ENCODE peak calls at places on chromosomes 7 and 10, in nine cellular contexts. One of them, this sample, is unnamed. For H3K36me3, the result is how much of the 10 kb centered on the place peaks cover.

GRCh38 chr10:99467236-99467999 is 37.0 kb upstream of the GOT1 start:
- DNase-seq in cardiac muscle cell: no peak
- DNase-seq in bronchial epithelial cell: peak
- DNase-seq in kidney epithelial cell: no peak
- DNase-seq in brain microvascular endothelial cell: no peak
- DNase-seq in CD8-positive, alpha-beta T cell: no peak
- DNase-seq in gastrocnemius medialis: no peak
- DNase-seq in GM23338: no peak
- DNase-seq in transverse colon: no peak
- DNase-seq in this sample: no peak

GRCh38 chr7:140639366-140640053 is 1.1 kb downstream of the DENND2A start:
- DNase-seq in bronchial epithelial cell: no peak
- DNase-seq in kidney epithelial cell: no peak
- DNase-seq in cardiac muscle cell: no peak
- DNase-seq in GM23338: peak
- DNase-seq in brain microvascular endothelial cell: peak
- DNase-seq in CD8-positive, alpha-beta T cell: no peak
- DNase-seq in gastrocnemius medialis: peak
- DNase-seq in transverse colon: no peak
- DNase-seq in this sample: no peak

GRCh38 chr7:5425507-5426225 is 2.0 kb upstream of the TNRC18 start:
- DNase-seq in bronchial epithelial cell: peak
- DNase-seq in cardiac muscle cell: peak
- DNase-seq in brain microvascular endothelial cell: peak
- DNase-seq in GM23338: peak
- DNase-seq in CD8-positive, alpha-beta T cell: no peak
- DNase-seq in gastrocnemius medialis: peak
- DNase-seq in kidney epithelial cell: no peak
- DNase-seq in transverse colon: peak
- DNase-seq in this sample: no peak

GRCh38 chr10:46263831-46264268 is 22.9 kb upstream of the ANTXRL start:
- DNase-seq in gastrocnemius medialis: no peak
- DNase-seq in bronchial epithelial cell: no peak
- DNase-seq in kidney epithelial cell: no peak
- DNase-seq in cardiac muscle cell: no peak
- DNase-seq in transverse colon: no peak
- DNase-seq in GM23338: no peak
- DNase-seq in CD8-positive, alpha-beta T cell: no peak
- DNase-seq in brain microvascular endothelial cell: no peak
- DNase-seq in this sample: no peak

GRCh38 chr10:109328001-109328400 is 595.3 kb downstream of the XPNPEP1 start:
- DNase-seq in brain microvascular endothelial cell: no peak
- DNase-seq in GM23338: peak
- DNase-seq in CD8-positive, alpha-beta T cell: no peak
- DNase-seq in kidney epithelial cell: no peak
- DNase-seq in bronchial epithelial cell: no peak
- DNase-seq in gastrocnemius medialis: no peak
- DNase-seq in cardiac muscle cell: no peak
- DNase-seq in transverse colon: no peak
- DNase-seq in this sample: no peak

GRCh38 chr10:76356557-76356956 is 925.1 kb downstream of the LRMDA start:
- DNase-seq in cardiac muscle cell: no peak
- DNase-seq in GM23338: no peak
- DNase-seq in transverse colon: no peak
- DNase-seq in CD8-positive, alpha-beta T cell: no peak
- DNase-seq in gastrocnemius medialis: no peak
- DNase-seq in kidney epithelial cell: no peak
- DNase-seq in brain microvascular endothelial cell: peak
- DNase-seq in bronchial epithelial cell: no peak
- DNase-seq in this sample: no peak

GRCh38 chr10:18313626-18314025 is 173.4 kb downstream of the CACNB2 start:
- DNase-seq in cardiac muscle cell: no peak
- DNase-seq in bronchial epithelial cell: no peak
- DNase-seq in gastrocnemius medialis: no peak
- DNase-seq in kidney epithelial cell: no peak
- DNase-seq in transverse colon: no peak
- DNase-seq in GM23338: no peak
- DNase-seq in brain microvascular endothelial cell: no peak
- DNase-seq in CD8-positive, alpha-beta T cell: no peak
- DNase-seq in this sample: no peak

GRCh38 chr7:77855371-77856083 is 57.0 kb downstream of the PHTF2 start:
- DNase-seq in brain microvascular endothelial cell: no peak
- DNase-seq in gastrocnemius medialis: peak
- DNase-seq in cardiac muscle cell: no peak
- DNase-seq in bronchial epithelial cell: no peak
- DNase-seq in kidney epithelial cell: no peak
- DNase-seq in transverse colon: no peak
- DNase-seq in GM23338: no peak
- DNase-seq in CD8-positive, alpha-beta T cell: no peak
- DNase-seq in this sample: no peak

GRCh38 chr7:104126411-104126841 is 81.4 kb downstream of the ORC5 start:
- DNase-seq in CD8-positive, alpha-beta T cell: no peak
- DNase-seq in cardiac muscle cell: no peak
- DNase-seq in kidney epithelial cell: no peak
- DNase-seq in gastrocnemius medialis: no peak
- DNase-seq in GM23338: peak
- DNase-seq in bronchial epithelial cell: no peak
- DNase-seq in brain microvascular endothelial cell: no peak
- DNase-seq in transverse colon: no peak
- DNase-seq in this sample: no peak

GRCh38 chr7:42237891-42238531 is 1.0 kb upstream of the GLI3 start:
- DNase-seq in cardiac muscle cell: peak
- DNase-seq in transverse colon: peak
- DNase-seq in CD8-positive, alpha-beta T cell: no peak
- DNase-seq in GM23338: peak
- DNase-seq in brain microvascular endothelial cell: no peak
- DNase-seq in gastrocnemius medialis: peak
- DNase-seq in kidney epithelial cell: no peak
- DNase-seq in bronchial epithelial cell: no peak
- DNase-seq in this sample: no peak

GRCh38 chr10:75234683-75235374 is 928 bp downstream of the COMTD1 start:
- DNase-seq in cardiac muscle cell: peak
- DNase-seq in bronchial epithelial cell: no peak
- DNase-seq in brain microvascular endothelial cell: no peak
- DNase-seq in gastrocnemius medialis: no peak
- DNase-seq in kidney epithelial cell: no peak
- DNase-seq in transverse colon: peak
- DNase-seq in CD8-positive, alpha-beta T cell: no peak
- DNase-seq in GM23338: peak
- DNase-seq in this sample: no peak

GRCh38 chr10:125827133-125827532 is 3.8 kb downstream of the BCCIP start:
- DNase-seq in brain microvascular endothelial cell: no peak
- DNase-seq in GM23338: no peak
- DNase-seq in gastrocnemius medialis: no peak
- DNase-seq in cardiac muscle cell: no peak
- DNase-seq in bronchial epithelial cell: no peak
- DNase-seq in CD8-positive, alpha-beta T cell: no peak
- DNase-seq in transverse colon: no peak
- DNase-seq in kidney epithelial cell: no peak
- DNase-seq in this sample: no peak

GRCh38 chr10:125823663-125824251 is 411 bp downstream of the BCCIP start:
- DNase-seq in brain microvascular endothelial cell: no peak
- DNase-seq in kidney epithelial cell: no peak
- DNase-seq in transverse colon: no peak
- DNase-seq in bronchial epithelial cell: no peak
- DNase-seq in CD8-positive, alpha-beta T cell: no peak
- DNase-seq in GM23338: peak
- DNase-seq in cardiac muscle cell: peak
- DNase-seq in gastrocnemius medialis: no peak
- DNase-seq in this sample: peak

GRCh38 chr10:125824736-125825135 is 1.4 kb downstream of the BCCIP start:
- DNase-seq in kidney epithelial cell: no peak
- DNase-seq in bronchial epithelial cell: peak
- DNase-seq in gastrocnemius medialis: no peak
- DNase-seq in GM23338: no peak
- DNase-seq in cardiac muscle cell: no peak
- DNase-seq in transverse colon: no peak
- DNase-seq in brain microvascular endothelial cell: no peak
- DNase-seq in CD8-positive, alpha-beta T cell: no peak
- DNase-seq in this sample: no peak

GRCh38 chr10:125822878-125823662 is at the start of the genes BCCIP and UROS:
- DNase-seq in cardiac muscle cell: peak
- DNase-seq in GM23338: peak
- DNase-seq in brain microvascular endothelial cell: peak
- DNase-seq in CD8-positive, alpha-beta T cell: peak
- DNase-seq in gastrocnemius medialis: peak
- DNase-seq in bronchial epithelial cell: peak
- DNase-seq in transverse colon: peak
- DNase-seq in kidney epithelial cell: peak
- DNase-seq in this sample: peak

DNA sequence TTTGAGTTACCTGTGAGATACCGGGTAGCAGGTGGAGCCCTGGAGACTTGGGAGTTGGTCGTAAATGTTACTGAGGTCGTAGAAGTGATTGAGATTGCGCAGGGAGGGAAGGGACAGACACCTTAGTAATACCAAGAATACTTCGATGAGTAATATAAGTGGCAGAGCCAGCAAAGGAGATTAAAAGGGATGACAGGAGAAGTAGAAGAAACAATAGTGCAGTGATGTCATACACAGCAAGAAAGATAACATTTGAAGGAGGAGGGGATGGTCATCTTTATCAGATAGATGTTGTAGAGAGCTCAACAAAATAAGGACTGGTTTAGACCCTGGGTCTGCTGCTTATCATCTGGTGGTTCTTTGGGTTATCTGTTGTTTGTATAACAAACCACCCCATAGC is 5.0 kb downstream of the BCCIP start:
- DNase-seq in gastrocnemius medialis: no peak
- DNase-seq in cardiac muscle cell: no peak
- DNase-seq in CD8-positive, alpha-beta T cell: no peak
- DNase-seq in transverse colon: no peak
- DNase-seq in kidney epithelial cell: no peak
- DNase-seq in bronchial epithelial cell: no peak
- DNase-seq in GM23338: no peak
- DNase-seq in brain microvascular endothelial cell: no peak
- DNase-seq in this sample: no peak
- H3K36me3 ChIP-seq in gastrocnemius medialis: under half
- H3K36me3 ChIP-seq in cardiac muscle cell: under half
- H3K36me3 ChIP-seq in CD8-positive, alpha-beta T cell: under half
- H3K36me3 ChIP-seq in transverse colon: under half
- H3K36me3 ChIP-seq in kidney epithelial cell: under half
- H3K36me3 ChIP-seq in bronchial epithelial cell: under half
- H3K36me3 ChIP-seq in GM23338: half or more
- H3K36me3 ChIP-seq in brain microvascular endothelial cell: under half
- H3K36me3 ChIP-seq in this sample: under half

DNA sequence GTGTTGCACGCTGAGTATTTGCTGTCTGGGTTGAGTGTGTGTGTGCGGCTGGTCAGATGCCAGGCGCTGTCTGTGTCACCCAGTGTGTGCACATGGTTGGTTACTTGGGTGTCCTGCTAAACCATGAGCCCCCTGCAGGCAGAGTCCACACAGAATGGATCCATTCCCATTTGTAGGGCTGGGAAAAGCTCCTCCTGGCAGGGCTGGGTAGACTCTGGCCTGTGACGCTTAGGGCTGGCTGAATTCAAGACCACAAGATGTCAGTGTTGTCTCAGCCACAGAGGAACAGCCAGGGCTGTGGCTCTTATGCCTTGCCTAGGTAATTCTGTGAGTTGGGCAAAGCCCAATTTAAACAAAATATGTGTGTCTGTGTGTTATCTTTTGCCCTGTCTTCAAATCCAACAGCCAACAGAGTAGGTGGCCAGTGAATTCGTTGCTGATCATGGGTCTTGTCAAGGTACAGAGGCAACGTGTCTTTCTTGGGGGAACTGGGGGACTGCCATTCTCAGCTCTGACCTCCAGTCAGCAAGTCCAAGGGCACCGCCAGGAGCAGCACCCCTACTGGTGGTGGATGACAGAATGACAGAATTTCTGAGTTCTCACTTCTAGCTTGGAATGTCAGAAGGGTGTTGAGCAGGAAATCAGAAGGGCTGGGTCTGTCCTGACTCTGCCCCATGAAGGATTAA is 285.1 kb downstream of the CCSER2 start:
- DNase-seq in brain microvascular endothelial cell: peak
- DNase-seq in gastrocnemius medialis: no peak
- DNase-seq in transverse colon: peak
- DNase-seq in cardiac muscle cell: peak
- DNase-seq in GM23338: peak
- DNase-seq in bronchial epithelial cell: peak
- DNase-seq in kidney epithelial cell: no peak
- DNase-seq in CD8-positive, alpha-beta T cell: no peak
- DNase-seq in this sample: no peak
- TF ChIP-seq CTCF in brain microvascular endothelial cell: peak
- TF ChIP-seq CTCF in gastrocnemius medialis: no peak
- TF ChIP-seq CTCF in transverse colon: peak
- TF ChIP-seq CTCF in cardiac muscle cell: peak
- TF ChIP-seq CTCF in GM23338: peak
- TF ChIP-seq CTCF in bronchial epithelial cell: peak
- TF ChIP-seq CTCF in kidney epithelial cell: peak
- TF ChIP-seq CTCF in CD8-positive, alpha-beta T cell: no peak
- TF ChIP-seq CTCF in this sample: peak

GRCh38 chr7:149460493-149461330 is at the start of gene ZNF777:
- DNase-seq in gastrocnemius medialis: peak
- DNase-seq in kidney epithelial cell: peak
- DNase-seq in bronchial epithelial cell: peak
- DNase-seq in CD8-positive, alpha-beta T cell: peak
- DNase-seq in GM23338: peak
- DNase-seq in brain microvascular endothelial cell: peak
- DNase-seq in transverse colon: peak
- DNase-seq in cardiac muscle cell: peak
- DNase-seq in this sample: peak

GRCh38 chr7:149457766-149458165 is 3.1 kb downstream of the ZNF777 start:
- DNase-seq in kidney epithelial cell: no peak
- DNase-seq in gastrocnemius medialis: no peak
- DNase-seq in GM23338: no peak
- DNase-seq in bronchial epithelial cell: no peak
- DNase-seq in cardiac muscle cell: no peak
- DNase-seq in CD8-positive, alpha-beta T cell: no peak
- DNase-seq in transverse colon: no peak
- DNase-seq in brain microvascular endothelial cell: no peak
- DNase-seq in this sample: no peak

GRCh38 chr7:149458235-149458634 is 2.6 kb downstream of the ZNF777 start:
- DNase-seq in CD8-positive, alpha-beta T cell: no peak
- DNase-seq in cardiac muscle cell: no peak
- DNase-seq in brain microvascular endothelial cell: no peak
- DNase-seq in gastrocnemius medialis: no peak
- DNase-seq in GM23338: no peak
- DNase-seq in bronchial epithelial cell: no peak
- DNase-seq in transverse colon: no peak
- DNase-seq in kidney epithelial cell: no peak
- DNase-seq in this sample: no peak

GRCh38 chr7:149459540-149460433 is 1.1 kb downstream of the ZNF777 start:
- DNase-seq in kidney epithelial cell: no peak
- DNase-seq in gastrocnemius medialis: no peak
- DNase-seq in CD8-positive, alpha-beta T cell: no peak
- DNase-seq in GM23338: peak
- DNase-seq in brain microvascular endothelial cell: no peak
- DNase-seq in bronchial epithelial cell: no peak
- DNase-seq in cardiac muscle cell: peak
- DNase-seq in transverse colon: no peak
- DNase-seq in this sample: peak

GRCh38 chr7:149459201-149459539 is 1.7 kb downstream of the ZNF777 start:
- DNase-seq in transverse colon: no peak
- DNase-seq in cardiac muscle cell: no peak
- DNase-seq in gastrocnemius medialis: no peak
- DNase-seq in brain microvascular endothelial cell: no peak
- DNase-seq in CD8-positive, alpha-beta T cell: no peak
- DNase-seq in GM23338: no peak
- DNase-seq in bronchial epithelial cell: no peak
- DNase-seq in kidney epithelial cell: no peak
- DNase-seq in this sample: no peak
- H3K4me3 ChIP-seq in transverse colon: peak
- H3K4me3 ChIP-seq in cardiac muscle cell: peak
- H3K4me3 ChIP-seq in gastrocnemius medialis: peak
- H3K4me3 ChIP-seq in brain microvascular endothelial cell: peak
- H3K4me3 ChIP-seq in CD8-positive, alpha-beta T cell: peak
- H3K4me3 ChIP-seq in GM23338: peak
- H3K4me3 ChIP-seq in bronchial epithelial cell: peak
- H3K4me3 ChIP-seq in kidney epithelial cell: peak
- H3K4me3 ChIP-seq in this sample: peak

GRCh38 chr7:73504920-73505319 is 17.2 kb downstream of the BAZ1B start:
- DNase-seq in brain microvascular endothelial cell: no peak
- DNase-seq in GM23338: no peak
- DNase-seq in transverse colon: no peak
- DNase-seq in CD8-positive, alpha-beta T cell: no peak
- DNase-seq in kidney epithelial cell: no peak
- DNase-seq in cardiac muscle cell: no peak
- DNase-seq in gastrocnemius medialis: no peak
- DNase-seq in bronchial epithelial cell: no peak
- DNase-seq in this sample: no peak
- H3K36me3 ChIP-seq in brain microvascular endothelial cell: half or more
- H3K36me3 ChIP-seq in GM23338: half or more
- H3K36me3 ChIP-seq in transverse colon: under half
- H3K36me3 ChIP-seq in CD8-positive, alpha-beta T cell: half or more
- H3K36me3 ChIP-seq in kidney epithelial cell: under half
- H3K36me3 ChIP-seq in cardiac muscle cell: half or more
- H3K36me3 ChIP-seq in gastrocnemius medialis: under half
- H3K36me3 ChIP-seq in bronchial epithelial cell: under half
- H3K36me3 ChIP-seq in this sample: under half